ENCODE peak calls at places on chromosome 10, in eight cellular contexts. L is transverse colon, G is upper lobe of left lung, J is IMR-90, C is GM12892, M is H54, T is endothelial cell of umbilical vein, W is tibial nerve. B is an unnamed sample.

GRCh38 chr10:127834221-127834620 is 58.5 kb downstream of the CLRN3 start:
- DNase-seq in L (no peak), G (no peak), J (no peak), C (no peak), M (no peak), T (no peak), W (no peak), B (no peak)

GRCh38 chr10:49611815-49612512 is 1.9 kb downstream of the SLC18A3 start:
- DNase-seq in L (no peak), G (no peak), J (no peak), C (no peak), M (no peak), T (no peak), W (no peak), B (no peak)

GRCh38 chr10:93678386-93678785 is 24.0 kb downstream of the FRA10AC1 start:
- DNase-seq in L (no peak), G (no peak), J (no peak), C (no peak), M (no peak), T (no peak), W (no peak), B (no peak)

GRCh38 chr10:34061846-34062245 is 727.4 kb upstream of the NRP1 start:
- DNase-seq in L (no peak), G (no peak), J (no peak), C (no peak), M (no peak), T (no peak), W (no peak), B (no peak)

GRCh38 chr10:14834588-14834987 is 3.2 kb downstream of the CDNF start:
- DNase-seq in L (peak), G (no peak), J (no peak), C (no peak), M (no peak), T (no peak), W (no peak), B (no peak)

GRCh38 chr10:100043344-100043743 is 33.6 kb upstream of the DNMBP start:
- DNase-seq in L (peak), G (no peak), J (no peak), C (no peak), M (peak), T (peak), W (no peak), B (no peak)

GRCh38 chr10:110404374-110404773 is 93.3 kb upstream of the DUSP5 start:
- DNase-seq in L (no peak), G (no peak), J (no peak), C (no peak), M (no peak), T (no peak), W (no peak), B (peak)

GRCh38 chr10:128630787-128631252 is 504.6 kb upstream of the MKI67 start:
- DNase-seq in L (no peak), G (no peak), J (no peak), C (no peak), M (no peak), T (no peak), W (no peak), B (no peak)

GRCh38 chr10:62491597-62491996 is 117.4 kb downstream of the ZNF365 start:
- DNase-seq in L (no peak), G (no peak), J (no peak), C (no peak), M (no peak), T (no peak), W (no peak), B (no peak)

GRCh38 chr10:104437226-104437625 is 83.6 kb downstream of the CFAP58 start:
- DNase-seq in L (no peak), G (no peak), J (peak), C (no peak), M (no peak), T (no peak), W (no peak), B (no peak)

GRCh38 chr10:132574783-132575319 is 37.3 kb downstream of the INPP5A start:
- DNase-seq in L (no peak), G (no peak), J (no peak), C (no peak), M (no peak), T (no peak), W (no peak), B (no peak)

GRCh38 chr10:99612167-99612831 is 7.9 kb downstream of the SLC25A28 start:
- DNase-seq in L (peak), G (no peak), J (peak), C (peak), M (peak), T (peak), W (no peak), B (peak)

GRCh38 chr10:12400266-12400931 is 51.1 kb downstream of the CAMK1D start:
- DNase-seq in L (no peak), G (no peak), J (peak), C (no peak), M (peak), T (no peak), W (no peak), B (no peak)

GRCh38 chr10:97960269-97960869 is 70.1 kb downstream of the CRTAC1 start:
- DNase-seq in L (no peak), G (no peak), J (no peak), C (no peak), M (no peak), T (no peak), W (no peak), B (no peak)

GRCh38 chr10:35300063-35300699 is 36.1 kb upstream of the CCNY start:
- DNase-seq in L (peak), G (no peak), J (peak), C (peak), M (peak), T (no peak), W (peak), B (peak)

GRCh38 chr10:24866615-24867583 is 85.5 kb downstream of the PRTFDC1 start:
- DNase-seq in L (peak), G (no peak), J (peak), C (no peak), M (peak), T (peak), W (peak), B (no peak)

GRCh38 chr10:24556137-24556536 is 167.6 kb downstream of the ARHGAP21 start:
- DNase-seq in L (no peak), G (no peak), J (no peak), C (no peak), M (no peak), T (no peak), W (no peak), B (peak)

GRCh38 chr10:83164134-83164533 is 975.2 kb upstream of the GHITM start:
- DNase-seq in L (no peak), G (no peak), J (no peak), C (no peak), M (no peak), T (no peak), W (no peak), B (no peak)

GRCh38 chr10:69434169-69434568 is 17.1 kb upstream of the TSPAN15 start:
- DNase-seq in L (no peak), G (no peak), J (no peak), C (no peak), M (no peak), T (peak), W (no peak), B (no peak)

GRCh38 chr10:35546824-35547225 is 58.3 kb upstream of the GJD4 start:
- DNase-seq in L (no peak), G (no peak), J (peak), C (no peak), M (no peak), T (no peak), W (no peak), B (no peak)

GRCh38 chr10:110786172-110786571 is 85.6 kb upstream of the PDCD4 start:
- DNase-seq in L (no peak), G (no peak), J (peak), C (no peak), M (no peak), T (no peak), W (no peak), B (peak)

GRCh38 chr10:119412831-119413737 is 129.4 kb downstream of the RGS10 start:
- DNase-seq in L (no peak), G (no peak), J (peak), C (no peak), M (no peak), T (no peak), W (no peak), B (no peak)

GRCh38 chr10:64156131-64156530 is 634.9 kb downstream of the REEP3 start:
- DNase-seq in L (no peak), G (no peak), J (no peak), C (no peak), M (no peak), T (no peak), W (no peak), B (no peak)

GRCh38 chr10:121485443-121486139 is 112.7 kb downstream of the FGFR2 start:
- DNase-seq in L (no peak), G (no peak), J (no peak), C (no peak), M (no peak), T (no peak), W (no peak), B (no peak)

GRCh38 chr10:109912335-109913282 is 10.7 kb downstream of the XPNPEP1 start:
- DNase-seq in L (no peak), G (no peak), J (peak), C (no peak), M (no peak), T (no peak), W (no peak), B (no peak)

GRCh38 chr10:118805146-118805545 is 50.4 kb upstream of the CACUL1 start:
- DNase-seq in L (no peak), G (no peak), J (no peak), C (no peak), M (no peak), T (no peak), W (no peak), B (no peak)

GRCh38 chr10:79022565-79023488 is 45.9 kb upstream of the ZMIZ1 start:
- DNase-seq in L (peak), G (no peak), J (no peak), C (peak), M (peak), T (peak), W (no peak), B (peak)

GRCh38 chr10:12041766-12042408 is 722 bp downstream of the UPF2 start:
- DNase-seq in L (peak), G (no peak), J (peak), C (no peak), M (peak), T (peak), W (no peak), B (peak)

GRCh38 chr10:96600337-96600736 is 13.5 kb upstream of the TM9SF3 start:
- DNase-seq in L (peak), G (no peak), J (no peak), C (no peak), M (no peak), T (no peak), W (no peak), B (no peak)

GRCh38 chr10:98254234-98254858 is 13.6 kb downstream of the LOXL4 start:
- DNase-seq in L (no peak), G (peak), J (no peak), C (no peak), M (no peak), T (no peak), W (no peak), B (no peak)

GRCh38 chr10:69885379-69886156 is 83.9 kb downstream of the COL13A1 start:
- DNase-seq in L (no peak), G (no peak), J (peak), C (no peak), M (no peak), T (no peak), W (no peak), B (no peak)

GRCh38 chr10:70584941-70585544 is 17.5 kb downstream of the PRF1 start:
- DNase-seq in L (no peak), G (no peak), J (no peak), C (peak), M (no peak), T (peak), W (no peak), B (no peak)

GRCh38 chr10:27190508-27190907 is 35.4 kb downstream of the MASTL start:
- DNase-seq in L (no peak), G (no peak), J (no peak), C (no peak), M (no peak), T (no peak), W (no peak), B (no peak)

DNA sequence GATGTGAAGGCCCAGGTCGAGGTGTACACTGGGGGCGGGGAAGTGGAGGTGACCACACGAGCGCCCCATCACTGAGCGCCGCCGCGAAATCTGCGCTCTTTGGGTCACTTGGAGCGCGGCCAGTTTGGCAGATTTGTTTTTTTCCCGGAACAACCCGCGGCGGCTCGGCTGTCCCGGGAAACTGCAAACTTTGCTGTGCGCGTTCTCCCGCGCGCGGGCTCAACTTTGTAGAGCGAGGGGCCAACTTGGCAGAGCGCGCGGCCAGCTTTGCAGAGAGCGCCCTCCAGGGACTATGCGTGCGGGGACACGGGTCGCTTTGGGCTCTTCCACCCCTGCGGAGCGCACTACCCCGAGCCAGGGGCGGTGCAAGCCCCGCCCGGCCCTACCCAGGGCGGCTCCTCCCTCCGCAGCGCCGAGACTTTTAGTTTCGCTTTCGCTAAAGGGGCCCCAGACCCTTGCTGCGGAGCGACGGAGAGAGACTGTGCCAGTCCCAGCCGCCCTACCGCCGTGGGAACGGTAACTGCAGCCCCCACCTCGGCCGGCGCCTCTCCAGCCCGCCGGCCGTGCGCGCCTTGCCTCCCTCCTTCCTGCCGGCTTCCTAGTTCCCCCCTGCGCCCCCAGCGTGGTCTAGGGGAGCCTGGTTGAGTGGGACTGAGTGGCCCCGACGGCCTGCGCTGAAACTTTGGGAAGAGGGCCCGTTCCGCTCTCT is at the start of gene CASP7:
- DNase-seq in L (peak), G (peak), J (peak), C (peak), M (peak), T (peak), W (peak), B (peak)
- TF ChIP-seq POLR2A in L (peak), G (peak), J (no peak), C (peak), M (peak), T (peak), W (peak), B (no peak)

DNA sequence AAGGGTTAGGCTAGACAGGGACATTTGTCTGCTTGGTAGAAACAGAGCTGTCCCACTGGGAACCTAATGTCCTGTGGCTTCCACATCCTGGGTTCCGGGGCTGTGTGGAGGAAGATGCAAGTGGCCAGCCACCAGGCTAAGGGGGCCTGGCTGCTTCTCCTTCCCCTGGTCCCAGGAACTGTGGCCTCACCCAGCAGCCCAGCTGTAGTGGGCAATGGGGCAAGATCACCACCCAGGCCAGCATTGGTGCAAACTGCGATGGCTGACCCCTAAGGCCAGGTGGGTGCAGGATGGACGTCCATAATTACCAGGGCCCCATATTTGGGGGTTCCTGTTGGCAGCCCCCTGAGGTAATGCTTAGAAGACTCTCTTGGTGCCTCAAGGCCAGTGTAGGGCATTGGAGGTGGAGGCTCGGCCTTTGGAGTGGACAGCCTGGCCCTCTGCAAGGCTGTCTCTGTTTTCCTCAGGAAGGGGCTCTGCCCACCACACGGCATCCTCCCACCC is 226.7 kb downstream of the TCF7L2 start:
- DNase-seq in L (no peak), G (no peak), J (no peak), C (no peak), M (no peak), T (no peak), W (no peak), B (no peak)
- TF ChIP-seq POLR2A in L (no peak), G (no peak), J (no peak), C (no peak), M (no peak), T (no peak), W (no peak), B (no peak)

GRCh38 chr10:13706175-13706574 is 119.4 kb downstream of the PRPF18 start:
- DNase-seq in L (no peak), G (no peak), J (no peak), C (no peak), M (no peak), T (no peak), W (no peak), B (no peak)

GRCh38 chr10:13705526-13706169 is 118.9 kb downstream of the PRPF18 start:
- DNase-seq in L (no peak), G (no peak), J (no peak), C (no peak), M (no peak), T (no peak), W (no peak), B (peak)

GRCh38 chr10:13706604-13707003 is 119.8 kb downstream of the PRPF18 start:
- DNase-seq in L (peak), G (no peak), J (no peak), C (no peak), M (no peak), T (no peak), W (no peak), B (peak)

GRCh38 chr10:13708256-13708990 is 121.7 kb downstream of the PRPF18 start:
- DNase-seq in L (no peak), G (no peak), J (no peak), C (no peak), M (no peak), T (no peak), W (no peak), B (no peak)

GRCh38 chr10:13707156-13707881 is 120.6 kb downstream of the PRPF18 start:
- DNase-seq in L (peak), G (peak), J (peak), C (peak), M (peak), T (peak), W (peak), B (peak)
- TF ChIP-seq POLR2A in L (no peak), G (peak), J (peak), C (no peak), M (peak), T (peak), W (peak), B (peak)

GRCh38 chr10:30704016-30704600 is 74.6 kb upstream of the LYZL2 start:
- DNase-seq in L (no peak), G (no peak), J (no peak), C (no peak), M (no peak), T (no peak), W (no peak), B (no peak)

GRCh38 chr10:30701471-30702173 is 72.1 kb upstream of the LYZL2 start:
- DNase-seq in L (peak), G (no peak), J (peak), C (peak), M (peak), T (no peak), W (no peak), B (no peak)

GRCh38 chr10:30705625-30706149 is 76.1 kb upstream of the LYZL2 start:
- DNase-seq in L (no peak), G (peak), J (no peak), C (no peak), M (no peak), T (no peak), W (no peak), B (no peak)

GRCh38 chr10:30705086-30705624 is 75.6 kb upstream of the LYZL2 start:
- DNase-seq in L (peak), G (no peak), J (no peak), C (no peak), M (no peak), T (no peak), W (no peak), B (no peak)

DNA sequence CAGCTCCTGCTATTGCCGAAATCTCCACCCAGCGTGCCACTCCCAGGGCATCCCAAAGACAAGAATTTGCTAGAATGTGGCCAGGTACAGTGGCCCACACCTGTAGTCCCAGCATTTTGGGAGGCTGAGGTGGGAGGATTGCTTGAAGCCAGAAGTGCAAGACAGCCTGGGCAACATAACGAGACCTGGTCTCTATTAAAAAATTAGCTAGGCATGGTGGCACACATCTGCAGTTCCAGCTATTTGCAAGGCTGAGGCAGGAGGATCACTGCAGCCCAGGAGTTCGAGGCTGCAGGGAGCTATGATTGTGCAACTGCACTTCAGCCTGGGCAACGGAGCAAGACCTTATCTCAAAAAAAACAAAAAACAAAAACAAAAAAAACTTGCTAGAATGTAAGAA is 73.3 kb upstream of the LYZL2 start:
- DNase-seq in L (no peak), G (no peak), J (no peak), C (no peak), M (no peak), T (no peak), W (no peak), B (no peak)
- TF ChIP-seq POLR2A in L (no peak), G (no peak), J (no peak), C (no peak), M (no peak), T (no peak), W (no peak), B (no peak)

GRCh38 chr10:87751274-87751673 is 66.8 kb downstream of the ATAD1 start:
- DNase-seq in L (no peak), G (no peak), J (no peak), C (no peak), M (no peak), T (no peak), W (no peak), B (no peak)

GRCh38 chr10:87752571-87752970 is 65.5 kb downstream of the ATAD1 start:
- DNase-seq in L (no peak), G (no peak), J (peak), C (no peak), M (no peak), T (peak), W (no peak), B (no peak)

GRCh38 chr10:87750817-87751216 is 67.2 kb downstream of the ATAD1 start:
- DNase-seq in L (no peak), G (no peak), J (no peak), C (no peak), M (no peak), T (no peak), W (no peak), B (no peak)

GRCh38 chr10:87753995-87754866 is 63.8 kb downstream of the ATAD1 start:
- DNase-seq in L (no peak), G (no peak), J (no peak), C (no peak), M (no peak), T (no peak), W (no peak), B (no peak)

GRCh38 chr10:87750001-87750651 is 67.9 kb downstream of the ATAD1 start:
- DNase-seq in L (no peak), G (no peak), J (peak), C (no peak), M (no peak), T (no peak), W (no peak), B (peak)
- TF ChIP-seq POLR2A in L (no peak), G (no peak), J (no peak), C (peak), M (no peak), T (no peak), W (no peak), B (no peak)

GRCh38 chr10:23095404-23095965 is at the start of gene MSRB2:
- DNase-seq in L (peak), G (peak), J (peak), C (peak), M (peak), T (peak), W (peak), B (peak)
- TF ChIP-seq POLR2A in L (peak), G (peak), J (peak), C (peak), M (peak), T (peak), W (peak), B (peak)